ENCODE peak calls at places on chromosomes 13 and 19, in four cellular contexts. L is uterus; S is CD8-positive, alpha-beta T cell; A is brain microvascular endothelial cell. N is an unnamed sample.
A peak's percentile ranks its signal among the peaks of the same experiment; 100 is the strongest.

GRCh38 chr13:103188688-103189326 is 122.6 kb upstream of the SLC10A2 start:
- DNase-seq in L (no peak), S (no peak), A (no peak), N (peak; percentile 50)

GRCh38 chr19:10603084-10603872 is 16.2 kb upstream of the AP1M2 start:
- DNase-seq in L (peak; percentile 31), S (peak; percentile 82), A (no peak), N (peak; percentile 65)

GRCh38 chr13:25911020-25911419 is 140.8 kb downstream of the SHISA2 start:
- DNase-seq in L (no peak), S (no peak), A (no peak), N (no peak)

GRCh38 chr13:25811506-25811905 is 240.3 kb downstream of the SHISA2 start:
- DNase-seq in L (no peak), S (no peak), A (no peak), N (no peak)

GRCh38 chr19:55276720-55277430 is 3.0 kb downstream of the HSPBP1 start:
- DNase-seq in L (no peak), S (no peak), A (no peak), N (no peak)

GRCh38 chr13:47945738-47946137 is 55.3 kb downstream of the SUCLA2 start:
- DNase-seq in L (no peak), S (no peak), A (peak; percentile 90), N (no peak)

GRCh38 chr13:35356572-35356971 is 119.9 kb downstream of the MAB21L1 start:
- DNase-seq in L (no peak), S (no peak), A (no peak), N (no peak)

GRCh38 chr13:78680611-78681010 is 21.7 kb upstream of the OBI1 start:
- DNase-seq in L (no peak), S (no peak), A (no peak), N (no peak)

GRCh38 chr19:29671393-29672076 is 6.3 kb downstream of the PLEKHF1 start:
- DNase-seq in L (peak; percentile 57), S (peak; percentile 89), A (peak; percentile 24), N (no peak)

GRCh38 chr13:92566767-92567166 is 659.8 kb upstream of the GPC6 start:
- DNase-seq in L (no peak), S (no peak), A (no peak), N (no peak)

GRCh38 chr19:18477974-18478373 is 40.0 kb upstream of the ISYNA1 start:
- DNase-seq in L (no peak), S (no peak), A (no peak), N (no peak)

GRCh38 chr19:18477042-18477760 is 39.3 kb upstream of the ISYNA1 start:
- DNase-seq in L (no peak), S (no peak), A (no peak), N (peak; percentile 50)

GRCh38 chr19:18478545-18479311 is 40.8 kb upstream of the ISYNA1 start:
- DNase-seq in L (peak; percentile 84), S (peak; percentile 51), A (peak; percentile 73), N (peak; percentile 78)

GRCh38 chr19:18481505-18482222 is 40.2 kb downstream of the ELL start:
- DNase-seq in L (no peak), S (no peak), A (no peak), N (no peak)

GRCh38 chr19:18479964-18480723 is 41.7 kb downstream of the ELL start:
- DNase-seq in L (peak; percentile 78), S (no peak), A (no peak), N (no peak)
- H3K27ac ChIP-seq in L (peak overlapping the region; percentile 72), S (no peak overlapping the region), A (peak overlapping the region; percentile 39), N (peak overlapping the region; percentile 53)

GRCh38 chr13:88919970-88920628 is 1248.9 kb downstream of the SLITRK5 start:
- DNase-seq in L (no peak), S (no peak), A (no peak), N (no peak)

GRCh38 chr13:88926890-88927502 is 1255.8 kb downstream of the SLITRK5 start:
- DNase-seq in L (no peak), S (no peak), A (no peak), N (no peak)

GRCh38 chr13:88925954-88926353 is 1254.8 kb downstream of the SLITRK5 start:
- DNase-seq in L (no peak), S (no peak), A (no peak), N (no peak)
- H3K4me3 ChIP-seq in L (no peak overlapping the region), S (no peak overlapping the region), A (no peak overlapping the region), N (no peak overlapping the region)

GRCh38 chr19:15291089-15291488 is 41.2 kb downstream of the BRD4 start:
- DNase-seq in L (no peak), S (no peak), A (peak; percentile 45), N (no peak)
- H3K27ac ChIP-seq in L (no peak overlapping the region), S (no peak overlapping the region), A (no peak overlapping the region), N (peak overlapping the region; percentile 64)

GRCh38 chr19:51441410-51442390 is 16.6 kb downstream of the SIGLEC8 start:
- DNase-seq in L (no peak), S (peak; percentile 77), A (no peak), N (no peak)
- H3K4me3 ChIP-seq in L (no peak overlapping the region), S (peak overlapping the region; percentile 21), A (no peak overlapping the region), N (no peak overlapping the region)

DNA sequence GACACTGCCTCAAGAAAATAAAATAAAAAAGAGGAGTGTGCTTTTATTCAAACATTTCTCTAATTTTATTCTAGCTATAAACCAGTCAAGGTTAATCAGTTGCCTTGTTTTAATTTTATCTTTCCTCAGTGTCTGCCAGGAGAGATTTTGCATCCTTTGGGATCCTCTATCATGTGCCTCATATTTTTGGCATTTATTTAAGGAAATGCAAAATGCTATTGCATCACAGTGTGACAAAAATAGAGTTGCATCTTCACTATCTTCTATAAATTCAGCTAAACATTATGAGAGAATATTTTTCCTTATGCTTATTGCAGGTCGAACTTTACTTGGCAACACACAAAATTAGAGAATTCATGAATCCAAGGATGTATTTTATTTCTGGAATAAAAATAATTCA is 639.1 kb upstream of the KLF12 start:
- DNase-seq in L (no peak), S (no peak), A (no peak), N (no peak)
- H3K27ac ChIP-seq in L (no peak overlapping the region), S (no peak overlapping the region), A (no peak overlapping the region), N (no peak overlapping the region)

GRCh38 chr19:58033741-58034475 is at the start of gene ZSCAN1:
- DNase-seq in L (peak; percentile 67), S (peak; percentile 42), A (peak; percentile 84), N (peak; percentile 94)
- H3K4me3 ChIP-seq in L (peak within 1 kb of the TSS; percentile 31), S (no peak within 1 kb of the TSS), A (peak within 1 kb of the TSS; percentile 29), N (peak within 1 kb of the TSS; percentile 52)

GRCh38 chr13:110000534-110001345 is 214.4 kb upstream of the IRS2 start:
- DNase-seq in L (no peak), S (no peak), A (no peak), N (no peak)
- H3K27ac ChIP-seq in L (no peak overlapping the region), S (no peak overlapping the region), A (no peak overlapping the region), N (no peak overlapping the region)

N was measured in A673.